ENCODE peak calls at places on chromosomes 6 and 20, in four cellular contexts. P is lower lobe of right lung, X is endodermal cell, E is AG09309. K is an unnamed sample.

GRCh38 chr20:13231031-13231752 is 10.1 kb downstream of the ISM1 start:
- DNase-seq in P (no peak), X (no peak), E (peak; percentile 66), K (no peak)

GRCh38 chr6:163123098-163123497 is 291.4 kb upstream of the QKI start:
- DNase-seq in P (no peak), X (peak; percentile 82), E (no peak), K (no peak)

GRCh38 chr6:112409311-112409710 is 62.2 kb downstream of the RFPL4B start:
- DNase-seq in P (no peak), X (no peak), E (no peak), K (no peak)

GRCh38 chr6:73955800-73956199 is 259.8 kb downstream of the CD109 start:
- DNase-seq in P (no peak), X (no peak), E (no peak), K (no peak)

GRCh38 chr6:27133281-27134227 is 113.9 kb upstream of the PRSS16 start:
- DNase-seq in P (peak; percentile 81), X (peak; percentile 88), E (no peak), K (peak; percentile 54)

GRCh38 chr6:166173292-166173951 is 5.8 kb upstream of the TBXT start:
- DNase-seq in P (no peak), X (peak; percentile 91), E (no peak), K (no peak)

GRCh38 chr20:47044938-47045337 is 150.3 kb downstream of the EYA2 start:
- DNase-seq in P (no peak), X (no peak), E (no peak), K (no peak)

GRCh38 chr6:133865680-133866079 is 23.2 kb upstream of the TCF21 start:
- DNase-seq in P (no peak), X (no peak), E (no peak), K (no peak)

GRCh38 chr6:38367231-38367630 is 272.5 kb downstream of the BTBD9 start:
- DNase-seq in P (no peak), X (no peak), E (no peak), K (no peak)

GRCh38 chr20:17520583-17520982 is 10.6 kb downstream of the BFSP1 start:
- DNase-seq in P (no peak), X (no peak), E (no peak), K (no peak)

GRCh38 chr6:133888931-133889556 is at the start of gene TCF21:
- DNase-seq in P (no peak), X (peak; percentile 84), E (no peak), K (no peak)

GRCh38 chr6:100176951-100177710 is 183.1 kb upstream of the MCHR2 start:
- DNase-seq in P (no peak), X (no peak), E (no peak), K (no peak)

GRCh38 chr6:47247227-47247797 is 62.4 kb downstream of the TNFRSF21 start:
- DNase-seq in P (no peak), X (no peak), E (no peak), K (no peak)

GRCh38 chr20:58075980-58076749 is 152.3 kb downstream of the ANKRD60 start:
- DNase-seq in P (no peak), X (peak; percentile 44), E (no peak), K (no peak)

GRCh38 chr6:161644521-161644920 is 370.7 kb upstream of the AGPAT4 start:
- DNase-seq in P (no peak), X (no peak), E (no peak), K (no peak)

GRCh38 chr6:36713846-36714245 is 16.2 kb downstream of the RAB44 start:
- DNase-seq in P (no peak), X (peak; percentile 41), E (no peak), K (no peak)

GRCh38 chr20:43820742-43821330 is 93.8 kb upstream of the TOX2 start:
- DNase-seq in P (no peak), X (no peak), E (no peak), K (no peak)

GRCh38 chr20:7859371-7859802 is 80.9 kb downstream of the HAO1 start:
- DNase-seq in P (no peak), X (peak; percentile 52), E (peak; percentile 32), K (no peak)

GRCh38 chr6:111551521-111552231 is 54.0 kb downstream of the TRAF3IP2 start:
- DNase-seq in P (peak; percentile 75), X (peak; percentile 63), E (no peak), K (no peak)

GRCh38 chr6:170516783-170517616 is 36.1 kb downstream of the PSMB1 start:
- DNase-seq in P (peak; percentile 59), X (peak; percentile 80), E (peak; percentile 47), K (no peak)

GRCh38 chr6:5960456-5960855 is 46.3 kb downstream of the NRN1 start:
- DNase-seq in P (no peak), X (no peak), E (no peak), K (no peak)

GRCh38 chr20:47173596-47174216 is 182.8 kb downstream of the ZMYND8 start:
- DNase-seq in P (no peak), X (peak; percentile 64), E (no peak), K (no peak)

GRCh38 chr6:116764557-116764960 is 960 bp downstream of the FAM162B start:
- DNase-seq in P (no peak), X (peak; percentile 82), E (no peak), K (peak; percentile 4)

GRCh38 chr6:124793406-124793805 is 168.8 kb upstream of the RNF217 start:
- DNase-seq in P (no peak), X (no peak), E (no peak), K (no peak)

GRCh38 chr20:56809668-56810067 is 180.6 kb downstream of the TFAP2C start:
- DNase-seq in P (no peak), X (no peak), E (no peak), K (no peak)

GRCh38 chr6:33779305-33779704 is 9.6 kb downstream of the LEMD2 start:
- DNase-seq in P (no peak), X (peak; percentile 86), E (no peak), K (no peak)

GRCh38 chr6:123589317-123589716 is 47.4 kb downstream of the TRDN start:
- DNase-seq in P (no peak), X (no peak), E (no peak), K (no peak)

GRCh38 chr6:72822691-72823090 is 200.8 kb downstream of the KCNQ5 start:
- DNase-seq in P (no peak), X (no peak), E (no peak), K (no peak)

GRCh38 chr6:47161176-47161687 is 119.1 kb upstream of the ADGRF1 start:
- DNase-seq in P (no peak), X (no peak), E (peak; percentile 32), K (no peak)

GRCh38 chr6:148146717-148147116 is 195.9 kb upstream of the SASH1 start:
- DNase-seq in P (no peak), X (no peak), E (no peak), K (no peak)

GRCh38 chr6:87045521-87046075 is 49.3 kb downstream of the CGA start:
- DNase-seq in P (no peak), X (no peak), E (no peak), K (no peak)
- H3K4me3 ChIP-seq in P (no peak overlapping the region), X (no peak overlapping the region), E (no peak overlapping the region), K (no peak overlapping the region)

GRCh38 chr6:151624481-151624880 is 130.7 kb downstream of the CCDC170 start:
- DNase-seq in P (no peak), X (no peak), E (no peak), K (no peak)
- TF ChIP-seq CTCF in P (no peak), X (peak; percentile 22), E (no peak), K (no peak)

GRCh38 chr20:217266-217665 is 9.8 kb upstream of the DEFB129 start:
- DNase-seq in P (no peak), X (no peak), E (no peak), K (no peak)

GRCh38 chr20:210809-211502 is 16.1 kb upstream of the DEFB129 start:
- DNase-seq in P (no peak), X (no peak), E (no peak), K (no peak)

GRCh38 chr20:214383-214782 is 12.7 kb upstream of the DEFB129 start:
- DNase-seq in P (no peak), X (no peak), E (no peak), K (no peak)

GRCh38 chr20:219290-220115 is 7.6 kb upstream of the DEFB129 start:
- DNase-seq in P (no peak), X (peak; percentile 69), E (no peak), K (no peak)

DNA sequence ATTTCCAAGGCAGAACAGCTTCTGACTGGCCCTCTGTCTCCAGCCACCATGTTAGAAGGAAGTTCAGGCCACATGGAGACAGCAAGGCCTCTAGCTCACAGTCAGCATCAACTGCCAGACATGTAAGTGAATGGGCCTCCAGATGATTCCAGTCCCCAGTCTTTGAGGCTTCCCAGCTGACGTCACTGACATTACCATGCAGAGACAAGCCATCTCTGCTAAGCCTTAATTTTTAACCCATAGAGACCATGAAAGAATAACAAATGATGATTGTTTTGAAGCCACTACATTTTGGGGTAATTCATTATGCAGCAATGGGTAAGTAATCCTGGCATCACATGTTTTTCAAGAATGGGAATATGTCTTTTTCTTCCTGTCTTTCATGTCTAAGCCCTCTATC is 11.3 kb upstream of the DEFB129 start:
- DNase-seq in P (no peak), X (no peak), E (no peak), K (no peak)
- H3K4me3 ChIP-seq in P (no peak overlapping the region), X (no peak overlapping the region), E (no peak overlapping the region), K (no peak overlapping the region)

GRCh38 chr20:1800777-1801176 is 94.4 kb upstream of the SIRPA start:
- DNase-seq in P (no peak), X (no peak), E (no peak), K (no peak)
- TF ChIP-seq CTCF in P (peak; percentile 23), X (peak; percentile 59), E (peak; percentile 47), K (peak; percentile 57)

GRCh38 chr20:48889155-48889790 is 32.2 kb upstream of the ARFGEF2 start:
- DNase-seq in P (no peak), X (no peak), E (no peak), K (no peak)
- H3K4me3 ChIP-seq in P (no peak overlapping the region), X (no peak overlapping the region), E (no peak overlapping the region), K (no peak overlapping the region)

GRCh38 chr6:31838968-31839367 is 11.4 kb downstream of the HSPA1B start:
- DNase-seq in P (no peak), X (no peak), E (no peak), K (no peak)

GRCh38 chr6:31836036-31836675 is 8.6 kb downstream of the HSPA1B start:
- DNase-seq in P (no peak), X (no peak), E (no peak), K (no peak)

GRCh38 chr6:31834704-31835375 is 7.3 kb downstream of the HSPA1B start:
- DNase-seq in P (peak; percentile 83), X (peak; percentile 86), E (no peak), K (peak; percentile 77)

GRCh38 chr6:31837612-31838553 is 10.3 kb downstream of the HSPA1B start:
- DNase-seq in P (no peak), X (no peak), E (no peak), K (no peak)

GRCh38 chr6:31836676-31837611 is 9.4 kb downstream of the HSPA1B start:
- DNase-seq in P (no peak), X (no peak), E (no peak), K (no peak)
- TF ChIP-seq CTCF in P (no peak), X (no peak), E (no peak), K (no peak)

DNA sequence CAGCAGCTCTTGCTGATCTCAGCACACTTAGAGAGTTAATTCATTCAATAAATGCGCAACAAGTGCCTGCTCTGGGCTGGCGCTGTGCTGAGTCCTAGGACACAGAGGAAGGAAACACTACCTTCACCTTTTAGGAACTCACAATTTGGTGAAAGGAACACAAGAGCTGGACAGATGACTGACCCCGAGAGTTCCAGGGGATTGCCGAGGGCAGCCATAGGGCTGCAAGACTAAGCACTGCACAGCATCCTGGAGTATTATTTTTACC is 2.6 kb downstream of the FANCE start:
- DNase-seq in P (no peak), X (no peak), E (no peak), K (no peak)
- H3K4me3 ChIP-seq in P (no peak overlapping the region), X (no peak overlapping the region), E (no peak overlapping the region), K (no peak overlapping the region)

GRCh38 chr6:117829594-117830319 is 77.3 kb upstream of the SLC35F1 start:
- DNase-seq in P (no peak), X (peak; percentile 89), E (no peak), K (no peak)
- TF ChIP-seq CTCF in P (no peak), X (peak; percentile 84), E (peak; percentile 62), K (no peak)

K was measured in dorsolateral prefrontal cortex.